ENCODE peak calls at places on chromosomes 2 and 18, in five cellular contexts. T, J, W, S and O are unnamed samples.
A peak's percentile ranks its signal among the peaks of the same experiment; 100 is the strongest.

GRCh38 chr2:28623582-28624405 is 127.8 kb upstream of the PPP1CB start:
- DNase-seq in S (no peak), W (no peak), J (no peak), T (no peak), O (no peak)

GRCh38 chr2:182506606-182507005 is 79.8 kb upstream of the PDE1A start:
- DNase-seq in J (no peak), T (no peak), W (peak; percentile 91), S (no peak), O (peak; percentile 91)

GRCh38 chr18:75811156-75811555 is 383.7 kb upstream of the SMIM21 start:
- DNase-seq in J (no peak), W (no peak), S (no peak), T (no peak), O (peak; percentile 0)

GRCh38 chr2:72092099-72092498 is 55.6 kb downstream of the CYP26B1 start:
- DNase-seq in W (no peak), S (peak; percentile 35), J (peak; percentile 53), T (no peak), O (peak; percentile 13)

GRCh38 chr2:203909946-203910476 is 26.6 kb upstream of the ICOS start:
- DNase-seq in W (no peak), T (no peak), J (no peak), S (no peak), O (no peak)

GRCh38 chr2:205197468-205198129 is 484.7 kb upstream of the NRP2 start:
- DNase-seq in W (no peak), T (no peak), S (no peak), J (no peak), O (no peak)

GRCh38 chr2:5803547-5803946 is 111.4 kb downstream of the SOX11 start:
- DNase-seq in S (no peak), T (peak; percentile 59), W (peak; percentile 17), J (no peak), O (peak; percentile 21)

GRCh38 chr2:98912221-98912851 is 23.7 kb downstream of the CRACDL start:
- DNase-seq in W (peak; percentile 37), S (peak; percentile 86), J (peak; percentile 92), T (peak; percentile 72), O (peak; percentile 79)

GRCh38 chr2:106649306-106649705 is 162.1 kb downstream of the CD8B2 start:
- DNase-seq in S (no peak), J (no peak), W (peak; percentile 40), T (no peak), O (peak; percentile 10)

GRCh38 chr2:158477202-158477601 is 20.4 kb downstream of the PKP4 start:
- DNase-seq in W (no peak), J (no peak), S (no peak), T (no peak), O (no peak)

GRCh38 chr2:46339676-46340459 is 42.7 kb downstream of the EPAS1 start:
- DNase-seq in S (no peak), T (no peak), W (peak; percentile 81), J (no peak), O (peak; percentile 53)

GRCh38 chr2:220935789-220936321 is 636.2 kb downstream of the EPHA4 start:
- DNase-seq in J (peak; percentile 21), T (no peak), S (no peak), W (no peak), O (no peak)

GRCh38 chr2:138780451-138780880 is 276 bp upstream of the NXPH2 start:
- DNase-seq in T (no peak), W (no peak), S (peak; percentile 10), J (no peak), O (no peak)

GRCh38 chr18:68772268-68772667 is 25.6 kb upstream of the CCDC102B start:
- DNase-seq in S (no peak), T (no peak), W (no peak), J (no peak), O (no peak)
- H3K4me3 ChIP-seq in S (no peak overlapping the region), T (no peak overlapping the region), W (no peak overlapping the region), J (no peak overlapping the region), O (no peak overlapping the region)

DNA sequence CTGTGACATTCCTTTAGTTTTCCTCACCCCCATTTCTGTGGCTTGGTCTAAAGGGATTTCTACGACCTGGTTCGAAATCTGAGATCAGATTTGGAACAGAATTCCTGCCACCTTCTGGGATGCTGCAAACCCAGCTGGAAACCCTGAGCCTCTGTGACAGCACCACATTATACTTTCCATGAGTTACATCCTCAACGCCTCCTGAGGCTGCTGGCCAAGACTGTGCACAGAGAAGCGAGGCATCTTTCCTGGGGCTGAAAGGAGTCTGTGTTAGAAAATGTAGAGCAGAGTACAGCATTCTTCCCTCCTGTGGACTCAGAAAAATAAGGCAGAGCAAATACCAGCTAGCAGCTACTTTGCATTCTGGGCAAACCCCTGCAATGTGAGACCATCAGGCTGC is 138.1 kb upstream of the CHAC2 start:
- DNase-seq in S (no peak), W (no peak), T (no peak), J (no peak), O (no peak)
- H3K4me3 ChIP-seq in S (no peak overlapping the region), W (no peak overlapping the region), T (no peak overlapping the region), J (no peak overlapping the region), O (no peak overlapping the region)

GRCh38 chr2:197293252-197294007 is 17.1 kb downstream of the ANKRD44 start:
- DNase-seq in T (no peak), W (no peak), J (no peak), S (peak; percentile 82), O (no peak)
- H3K4me3 ChIP-seq in T (no peak overlapping the region), W (no peak overlapping the region), J (no peak overlapping the region), S (no peak overlapping the region), O (no peak overlapping the region)

GRCh38 chr18:30781601-30782000 is 260.9 kb downstream of the DSC3 start:
- DNase-seq in J (no peak), S (no peak), W (no peak), T (no peak), O (no peak)

GRCh38 chr18:30775629-30776028 is 266.9 kb downstream of the DSC3 start:
- DNase-seq in S (no peak), J (no peak), W (no peak), T (no peak), O (no peak)
- H3K4me3 ChIP-seq in S (no peak overlapping the region), J (no peak overlapping the region), W (no peak overlapping the region), T (no peak overlapping the region), O (no peak overlapping the region)

GRCh38 chr18:47979611-47980200 is 49.2 kb upstream of the SMAD2 start:
- DNase-seq in W (no peak), T (no peak), S (no peak), J (no peak), O (no peak)
- H3K4me3 ChIP-seq in W (no peak overlapping the region), T (no peak overlapping the region), S (no peak overlapping the region), J (no peak overlapping the region), O (no peak overlapping the region)

DNA sequence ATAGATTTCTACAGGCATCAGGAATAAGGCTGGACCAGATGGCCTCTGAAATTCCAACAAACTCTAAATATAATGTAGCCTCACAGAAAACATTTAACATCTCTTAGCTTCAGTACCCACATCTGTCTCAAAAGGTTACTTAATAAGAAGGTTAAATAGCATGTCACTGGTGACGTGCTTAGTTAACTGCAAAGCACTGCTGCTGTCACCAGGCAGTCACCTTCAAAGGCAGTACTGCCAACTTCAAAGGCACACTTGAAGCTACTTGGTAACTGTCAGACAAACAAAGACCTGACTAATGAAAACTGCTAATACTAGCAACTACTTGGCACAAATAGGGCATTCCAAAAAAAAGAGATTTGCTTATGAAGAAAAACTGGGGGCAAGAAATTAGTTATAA is 36.2 kb downstream of the EPG5 start:
- DNase-seq in J (no peak), T (no peak), W (no peak), S (no peak), O (no peak)
- H3K4me3 ChIP-seq in J (no peak overlapping the region), T (no peak overlapping the region), W (no peak overlapping the region), S (no peak overlapping the region), O (no peak overlapping the region)

GRCh38 chr18:32478317-32478716 is 7.6 kb upstream of the GAREM1 start:
- DNase-seq in T (no peak), J (no peak), W (no peak), S (no peak), O (peak; percentile 26)
- H3K4me3 ChIP-seq in T (no peak overlapping the region), J (no peak overlapping the region), W (no peak overlapping the region), S (no peak overlapping the region), O (no peak overlapping the region)